ENCODE peak calls at places on chromosomes 11 and 22, in nine cellular contexts. B is A549; H is uterus; X is IMR-90; V is heart left ventricle; I is suprapubic skin; T is CD8-positive, alpha-beta T cell; M is psoas muscle; A is stomach. W is an unnamed sample.
A peak's percentile ranks its signal among the peaks of the same experiment; 100 is the strongest.

GRCh38 chr11:66068923-66069714 is 953 bp upstream of the PACS1 start:
- DNase-seq in B (peak; percentile 77), H (no peak), X (peak; percentile 63), V (peak; percentile 76), I (no peak), T (peak; percentile 48), M (peak; percentile 59), A (peak; percentile 58), W (peak; percentile 79)

GRCh38 chr11:17506942-17507341 is 30.3 kb upstream of the ABCC8 start:
- DNase-seq in B (no peak), H (no peak), X (no peak), V (no peak), I (no peak), T (no peak), M (no peak), A (no peak), W (no peak)

GRCh38 chr11:47270331-47271271 is 668 bp downstream of the MADD start:
- DNase-seq in B (peak; percentile 44), H (peak; percentile 41), X (peak; percentile 72), V (peak; percentile 59), I (no peak), T (peak; percentile 33), M (no peak), A (no peak), W (peak; percentile 83)

GRCh38 chr11:73291781-73292180 is 16.3 kb upstream of the ARHGEF17 start:
- DNase-seq in B (no peak), H (no peak), X (no peak), V (peak; percentile 16), I (no peak), T (no peak), M (no peak), A (no peak), W (no peak)

GRCh38 chr11:112826788-112827187 is 134.4 kb upstream of the NCAM1 start:
- DNase-seq in B (no peak), H (no peak), X (no peak), V (no peak), I (no peak), T (no peak), M (no peak), A (no peak), W (no peak)

GRCh38 chr11:88534185-88534584 is 196.6 kb upstream of the CTSC start:
- DNase-seq in B (no peak), H (no peak), X (no peak), V (no peak), I (no peak), T (no peak), M (no peak), A (no peak), W (no peak)

GRCh38 chr11:123202155-123202714 is 7.2 kb upstream of the CLMP start:
- DNase-seq in B (no peak), H (peak; percentile 82), X (peak; percentile 64), V (peak; percentile 65), I (no peak), T (no peak), M (peak; percentile 27), A (no peak), W (no peak)

GRCh38 chr11:63854696-63855095 is 15.8 kb downstream of the MARK2 start:
- DNase-seq in B (no peak), H (no peak), X (no peak), V (no peak), I (no peak), T (no peak), M (no peak), A (no peak), W (no peak)

GRCh38 chr11:32232516-32232915 is 141.6 kb downstream of the RCN1 start:
- DNase-seq in B (no peak), H (no peak), X (no peak), V (no peak), I (no peak), T (no peak), M (no peak), A (no peak), W (no peak)

GRCh38 chr22:35900483-35901168 is 128.0 kb downstream of the RBFOX2 start:
- DNase-seq in B (no peak), H (no peak), X (peak; percentile 81), V (no peak), I (no peak), T (no peak), M (no peak), A (no peak), W (no peak)
- H3K4me3 ChIP-seq in B (no peak overlapping the region), H (no peak overlapping the region), X (no peak overlapping the region), V (no peak overlapping the region), I (no peak overlapping the region), T (no peak overlapping the region), M (no peak overlapping the region), A (no peak overlapping the region), W (no peak overlapping the region)

GRCh38 chr11:72103754-72104167 is 664 bp upstream of the LAMTOR1 start:
- DNase-seq in B (no peak), H (no peak), X (no peak), V (no peak), I (no peak), T (no peak), M (no peak), A (no peak), W (no peak)

GRCh38 chr11:72102631-72102945 is 509 bp downstream of the LAMTOR1 start:
- DNase-seq in B (no peak), H (no peak), X (no peak), V (no peak), I (no peak), T (no peak), M (no peak), A (no peak), W (no peak)

GRCh38 chr11:72100462-72100861 is 2.6 kb downstream of the LAMTOR1 start:
- DNase-seq in B (no peak), H (no peak), X (no peak), V (no peak), I (no peak), T (no peak), M (no peak), A (no peak), W (no peak)

GRCh38 chr11:72102162-72102561 is 935 bp downstream of the LAMTOR1 start:
- DNase-seq in B (no peak), H (no peak), X (no peak), V (no peak), I (no peak), T (no peak), M (no peak), A (no peak), W (no peak)

GRCh38 chr11:72102946-72103753 is at the start of gene LAMTOR1:
- DNase-seq in B (peak; percentile 90), H (peak; percentile 100), X (peak; percentile 99), V (peak; percentile 100), I (peak; percentile 100), T (peak; percentile 97), M (peak; percentile 100), A (peak; percentile 100), W (peak; percentile 100)
- TF ChIP-seq CTCF in B (no peak), H (no peak), X (peak; percentile 48), V (peak; percentile 42), I (peak; percentile 44), T (no peak), M (peak; percentile 58), A (no peak), W (peak; percentile 48)

DNA sequence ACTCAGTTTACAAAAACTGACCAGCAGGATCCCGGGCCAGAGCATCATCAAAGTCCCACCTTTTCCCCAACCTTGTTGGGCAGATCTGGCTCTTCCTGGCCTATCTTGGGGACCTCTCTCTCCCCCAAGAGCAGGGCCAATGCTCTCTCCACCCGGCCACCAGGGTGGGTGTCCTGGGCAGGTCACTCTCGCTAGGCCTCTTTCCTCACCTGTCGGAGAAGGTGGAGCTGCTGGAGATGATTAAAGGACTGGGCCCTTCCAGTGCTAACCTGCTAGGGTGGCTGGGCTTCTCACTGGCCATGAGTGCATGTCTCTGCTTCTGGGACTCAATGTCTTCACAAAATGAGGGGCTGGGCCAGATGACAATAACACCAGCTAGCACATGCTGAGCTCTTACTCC is 2.9 kb upstream of the CAPN5 start:
- DNase-seq in B (no peak), H (no peak), X (no peak), V (peak; percentile 22), I (peak; percentile 55), T (no peak), M (no peak), A (peak; percentile 24), W (no peak)
- H3K4me1 ChIP-seq in B (peaks cover 26% of the 10 kb centered on the region), H (no peaks in the 10 kb centered on the region), X (peaks cover 11% of the 10 kb centered on the region), V (peaks cover 9% of the 10 kb centered on the region), I (peaks cover 22% of the 10 kb centered on the region), T (peaks cover 18% of the 10 kb centered on the region), M (no peaks in the 10 kb centered on the region), A (peaks cover 33% of the 10 kb centered on the region), W (peaks cover 3% of the 10 kb centered on the region)

DNA sequence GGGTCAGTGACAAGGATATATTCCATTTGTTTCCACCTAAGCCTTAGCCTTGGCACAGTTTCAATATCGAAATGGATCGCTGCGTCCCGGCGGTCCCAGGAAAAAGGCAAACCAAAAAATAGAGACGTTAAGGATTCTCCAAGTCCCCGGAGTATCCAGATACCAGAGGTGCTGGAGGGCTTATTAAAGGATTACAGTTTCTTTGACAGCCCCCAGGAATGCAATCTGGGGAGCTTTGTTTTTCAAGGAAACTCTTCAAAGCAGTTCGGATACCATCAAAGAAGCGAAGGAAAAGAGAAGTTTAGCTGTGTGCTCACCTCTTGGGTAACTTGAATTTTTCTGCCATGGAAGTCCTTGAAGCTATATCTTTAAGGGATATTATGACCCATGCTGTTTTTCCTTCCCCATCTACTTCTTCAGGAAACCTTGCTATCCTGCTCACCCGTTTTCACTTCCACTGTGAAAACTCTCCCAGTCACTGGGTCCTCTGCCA is 600 bp upstream of the GPR83 start:
- DNase-seq in B (no peak), H (no peak), X (no peak), V (no peak), I (no peak), T (no peak), M (no peak), A (no peak), W (no peak)
- H3K4me3 ChIP-seq in B (peak overlapping the region; percentile 38), H (no peak overlapping the region), X (peak overlapping the region; percentile 36), V (peak overlapping the region; percentile 48), I (peak overlapping the region; percentile 40), T (no peak overlapping the region), M (peak overlapping the region; percentile 46), A (peak overlapping the region; percentile 26), W (peak overlapping the region; percentile 45)

GRCh38 chr11:41498726-41499125 is 39.3 kb upstream of the LRRC4C start:
- DNase-seq in B (no peak), H (no peak), X (no peak), V (no peak), I (no peak), T (no peak), M (no peak), A (no peak), W (peak; percentile 47)
- TF ChIP-seq CTCF in B (no peak), H (no peak), X (peak; percentile 21), V (peak; percentile 4), I (no peak), T (no peak), M (no peak), A (no peak), W (peak; percentile 78)